ENCODE peak calls at places on chromosomes 6 and 20, in six cellular contexts. P, B, W, S, H and M are unnamed samples.

GRCh38 chr6:153849072-153849759 is 189.8 kb upstream of the OPRM1 start:
- DNase-seq in P (no peak), B (no peak), W (no peak), S (no peak), H (no peak), M (no peak)

GRCh38 chr20:23622839-23623343 is 14.9 kb downstream of the CST3 start:
- DNase-seq in P (peak), B (no peak), W (peak), S (no peak), H (peak), M (no peak)

GRCh38 chr20:60483371-60483770 is 525.1 kb downstream of the CDH26 start:
- DNase-seq in P (no peak), B (no peak), W (no peak), S (no peak), H (no peak), M (no peak)

GRCh38 chr6:151566557-151566956 is 72.7 kb downstream of the CCDC170 start:
- DNase-seq in P (no peak), B (no peak), W (no peak), S (no peak), H (no peak), M (no peak)

GRCh38 chr6:33748851-33749250 is 2.1 kb upstream of the IP6K3 start:
- DNase-seq in P (no peak), B (no peak), W (no peak), S (no peak), H (no peak), M (no peak)

GRCh38 chr6:29705389-29706231 is 17.6 kb upstream of the HLA-F start:
- DNase-seq in P (peak), B (peak), W (peak), S (no peak), H (peak), M (peak)

GRCh38 chr6:133549252-133549925 is 308.2 kb downstream of the EYA4 start:
- DNase-seq in P (no peak), B (no peak), W (no peak), S (no peak), H (no peak), M (no peak)

GRCh38 chr20:36573798-36574277 is 441 bp downstream of the TGIF2 start:
- DNase-seq in P (no peak), B (no peak), W (peak), S (peak), H (no peak), M (peak)

GRCh38 chr20:63405102-63405730 is 44.1 kb upstream of the CHRNA4 start:
- DNase-seq in P (no peak), B (no peak), W (no peak), S (no peak), H (no peak), M (no peak)

GRCh38 chr20:23340524-23340923 is 10.1 kb upstream of the NXT1 start:
- DNase-seq in P (peak), B (peak), W (peak), S (no peak), H (peak), M (peak)

GRCh38 chr20:26209171-26209941 is 512.7 kb upstream of the ZNF337 start:
- DNase-seq in P (no peak), B (peak), W (peak), S (no peak), H (no peak), M (no peak)

GRCh38 chr6:52081237-52081636 is 6.2 kb downstream of the PKHD1 start:
- DNase-seq in P (no peak), B (no peak), W (no peak), S (no peak), H (no peak), M (no peak)

GRCh38 chr6:92888316-92888715 is 531.0 kb downstream of the EPHA7 start:
- DNase-seq in P (no peak), B (no peak), W (no peak), S (no peak), H (no peak), M (no peak)

GRCh38 chr20:2756056-2756611 is 44.3 kb downstream of the CPXM1 start:
- DNase-seq in P (peak), B (peak), W (peak), S (no peak), H (peak), M (no peak)

GRCh38 chr6:85126448-85127178 is 323.3 kb upstream of the NT5E start:
- DNase-seq in P (peak), B (peak), W (peak), S (peak), H (peak), M (peak)

GRCh38 chr20:22743426-22743825 is 159.1 kb upstream of the FOXA2 start:
- DNase-seq in P (no peak), B (no peak), W (no peak), S (no peak), H (no peak), M (no peak)

GRCh38 chr6:128696651-128697391 is 176.4 kb upstream of the PTPRK start:
- DNase-seq in P (peak), B (no peak), W (peak), S (no peak), H (peak), M (no peak)

GRCh38 chr6:108497883-108498282 is 62.8 kb upstream of the FOXO3 start:
- DNase-seq in P (peak), B (peak), W (peak), S (peak), H (peak), M (peak)

DNA sequence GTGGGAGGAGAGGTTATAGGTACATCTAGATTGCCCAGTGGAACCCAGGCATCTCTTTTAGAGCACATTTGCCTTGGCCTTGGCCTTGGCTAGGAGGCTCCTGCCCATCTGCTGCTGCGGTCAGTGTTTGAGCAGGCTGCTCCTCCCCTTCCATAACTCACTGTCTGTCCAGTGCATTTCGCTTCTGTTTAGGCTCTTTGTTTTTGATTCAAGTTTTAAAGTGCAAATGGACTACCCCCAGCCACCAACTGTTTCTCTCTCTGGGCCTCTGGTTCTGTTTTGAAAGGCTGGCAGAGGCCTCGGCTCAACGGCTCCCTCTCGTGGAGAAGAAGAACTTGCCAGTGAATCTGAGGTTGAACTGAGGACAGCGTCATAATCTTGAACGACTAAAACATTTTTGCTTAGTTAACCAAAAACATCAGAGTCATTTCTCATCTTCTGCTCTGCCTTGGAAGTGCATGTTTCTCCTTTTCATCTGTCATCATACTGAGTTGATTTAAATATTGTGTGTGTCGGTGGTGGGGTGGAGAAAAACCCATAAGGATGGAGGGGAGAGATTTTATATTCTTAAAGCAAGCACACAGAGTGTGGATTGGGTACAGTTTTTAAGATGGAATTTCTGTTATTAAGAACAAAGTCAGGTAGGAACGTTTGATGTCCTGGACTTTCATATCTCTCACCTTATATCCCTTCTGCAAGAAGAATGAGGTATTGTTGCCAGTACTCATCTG is 171.4 kb downstream of the DTNBP1 start:
- DNase-seq in P (peak), B (peak), W (peak), S (peak), H (peak), M (peak)
- TF ChIP-seq EZH2phosphoT487 in P (no peak), B (no peak), W (no peak), S (no peak), H (no peak), M (no peak)

DNA sequence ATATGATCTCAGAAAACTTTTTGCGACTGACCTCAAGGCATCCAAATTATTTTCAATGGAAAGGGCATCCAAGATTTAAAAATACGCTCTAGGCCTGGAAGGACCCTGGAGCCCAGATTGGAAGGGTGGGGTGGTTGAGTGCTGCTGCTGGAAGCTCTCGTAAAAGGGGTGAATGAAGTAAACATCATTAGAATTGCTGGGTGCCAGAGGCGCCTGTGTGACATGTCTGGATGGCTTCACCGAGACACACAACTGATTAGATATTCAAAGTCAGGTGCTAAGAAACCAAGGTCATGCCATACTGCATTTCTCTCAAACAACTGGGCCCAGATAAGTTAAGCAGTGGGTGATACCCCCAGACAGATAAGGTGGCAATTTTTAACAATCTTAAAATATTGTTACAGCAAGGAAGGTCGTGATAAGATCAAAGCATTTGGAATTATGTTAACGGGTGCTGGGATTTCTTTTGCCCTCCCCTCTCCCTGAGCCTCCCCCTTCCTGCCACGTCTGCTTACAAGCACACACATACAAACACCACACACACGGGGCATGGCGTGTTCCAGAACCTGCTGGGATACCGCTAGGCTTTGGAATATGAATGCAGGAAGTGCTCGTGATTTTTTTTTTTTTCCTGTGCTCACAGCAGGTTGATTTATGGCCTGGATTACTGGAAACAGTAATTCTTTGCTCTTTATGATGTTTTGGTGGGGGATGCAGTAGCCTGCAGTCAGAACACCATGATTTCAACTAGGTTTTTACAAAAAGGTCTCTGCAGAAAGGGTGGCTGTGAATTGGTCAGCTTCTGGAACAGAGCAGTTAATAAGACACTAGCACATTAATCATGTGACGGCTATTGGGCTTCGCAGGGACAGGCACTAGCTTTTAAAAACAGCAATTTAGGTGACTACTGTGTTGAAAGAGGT is 551.2 kb downstream of the QKI start:
- DNase-seq in P (no peak), B (no peak), W (no peak), S (no peak), H (no peak), M (no peak)
- H3K4me2 ChIP-seq in P (no peak), B (no peak), W (no peak), S (no peak), H (no peak), M (no peak)

GRCh38 chr20:32674362-32674789 is 635 bp upstream of the C20orf203 start:
- DNase-seq in P (peak), B (peak), W (peak), S (peak), H (peak), M (peak)

GRCh38 chr20:32672982-32673727 is 586 bp downstream of the C20orf203 start:
- DNase-seq in P (no peak), B (peak), W (no peak), S (peak), H (no peak), M (peak)

GRCh38 chr20:32675223-32675975 is 1.7 kb upstream of the C20orf203 start:
- DNase-seq in P (no peak), B (peak), W (no peak), S (no peak), H (no peak), M (no peak)

GRCh38 chr20:32670773-32671455 is 2.8 kb downstream of the C20orf203 start:
- DNase-seq in P (no peak), B (no peak), W (no peak), S (peak), H (no peak), M (peak)

DNA sequence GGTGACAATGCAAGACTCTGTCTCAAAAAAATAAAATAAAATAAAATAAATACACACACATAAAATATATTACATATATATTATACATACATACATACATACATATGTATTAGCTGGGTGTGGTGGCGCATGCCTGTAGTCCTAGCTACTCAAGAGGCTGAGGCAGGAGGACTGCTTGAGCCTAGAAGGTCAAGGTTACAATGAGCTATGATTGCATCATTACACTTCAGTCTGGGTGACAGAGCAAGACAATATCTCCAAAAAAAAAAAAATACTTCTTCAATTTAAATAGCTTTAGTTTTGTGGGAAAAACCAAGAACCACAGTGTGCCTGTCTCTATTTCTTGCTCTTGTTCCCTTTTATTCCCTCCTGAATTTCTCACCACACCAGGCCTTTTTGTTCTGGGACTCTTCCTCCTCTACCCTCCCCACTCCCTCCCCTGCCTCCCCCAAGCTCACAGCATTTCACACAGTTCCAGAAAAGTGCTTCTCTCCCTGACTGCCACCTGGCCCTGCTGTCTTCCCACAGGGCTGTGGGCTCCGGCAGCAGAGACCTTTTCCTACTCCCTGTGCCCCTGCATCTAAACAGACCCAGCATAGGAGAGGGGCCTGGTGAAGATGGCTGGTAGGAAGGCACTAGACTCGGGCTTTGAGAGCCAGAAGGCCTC is 1.3 kb downstream of the C20orf203 start:
- DNase-seq in P (no peak), B (peak), W (no peak), S (peak), H (no peak), M (peak)
- TF ChIP-seq EZH2phosphoT487 in P (no peak), B (no peak), W (no peak), S (no peak), H (no peak), M (no peak)

GRCh38 chr6:36273067-36273466 is 3.2 kb downstream of the PNPLA1 start:
- DNase-seq in P (no peak), B (no peak), W (no peak), S (no peak), H (no peak), M (no peak)

GRCh38 chr6:36272234-36272633 is 2.4 kb downstream of the PNPLA1 start:
- DNase-seq in P (no peak), B (no peak), W (no peak), S (no peak), H (no peak), M (no peak)

GRCh38 chr6:36276581-36277536 is 7.0 kb downstream of the PNPLA1 start:
- DNase-seq in P (no peak), B (no peak), W (no peak), S (no peak), H (no peak), M (no peak)

GRCh38 chr6:36269834-36270705 is at the start of gene PNPLA1:
- DNase-seq in P (no peak), B (peak), W (no peak), S (no peak), H (no peak), M (no peak)

DNA sequence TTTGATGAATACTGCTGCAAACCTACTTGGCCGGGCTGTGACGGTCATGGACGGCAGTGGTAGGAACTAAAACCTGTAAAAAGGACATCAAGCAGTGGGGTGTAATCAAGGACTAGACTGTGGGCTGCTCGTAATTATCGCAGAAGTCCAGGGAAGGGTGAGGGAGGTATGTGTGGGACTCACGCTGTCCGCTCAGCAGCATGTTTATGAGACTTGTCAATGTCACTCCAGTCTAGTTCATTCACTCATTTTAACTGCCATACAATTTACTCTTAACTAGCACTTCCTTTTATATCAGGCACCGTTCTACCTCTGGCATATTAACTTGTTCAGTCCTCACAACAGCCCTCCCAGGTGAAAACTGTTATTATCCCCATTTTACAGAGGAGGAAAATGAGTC is 3.9 kb downstream of the PNPLA1 start:
- DNase-seq in P (no peak), B (no peak), W (no peak), S (no peak), H (no peak), M (no peak)
- H3K4me2 ChIP-seq in P (no peak), B (no peak), W (no peak), S (no peak), H (no peak), M (no peak)